ENCODE peak calls at places on chromosomes 1 and 21, in seven cellular contexts. V, P, E, A, L, M and Y are unnamed samples.

GRCh38 chr21:45200596-45201296 is 86.9 kb downstream of the POFUT2 start:
- DNase-seq in V (no peak), P (no peak), E (no peak), A (no peak), L (no peak), M (no peak), Y (no peak)

GRCh38 chr1:247415423-247416361 is at the start of gene NLRP3:
- DNase-seq in V (no peak), P (peak; percentile 62), E (peak; percentile 46), A (peak; percentile 14), L (no peak), M (no peak), Y (no peak)

GRCh38 chr1:87684786-87685185 is 356.1 kb downstream of the LMO4 start:
- DNase-seq in V (no peak), P (no peak), E (no peak), A (peak; percentile 18), L (no peak), M (peak; percentile 79), Y (no peak)

GRCh38 chr1:56081151-56081550 is 498.2 kb downstream of the PLPP3 start:
- DNase-seq in V (no peak), P (peak; percentile 42), E (no peak), A (peak; percentile 46), L (peak; percentile 64), M (peak; percentile 55), Y (no peak)

GRCh38 chr1:219092206-219092605 is 81.5 kb upstream of the LYPLAL1 start:
- DNase-seq in V (no peak), P (no peak), E (no peak), A (no peak), L (no peak), M (peak; percentile 83), Y (no peak)

GRCh38 chr1:244138399-244138798 is 87.3 kb downstream of the ZBTB18 start:
- DNase-seq in V (no peak), P (no peak), E (no peak), A (no peak), L (no peak), M (no peak), Y (no peak)

GRCh38 chr1:25447547-25447946 is 16.9 kb downstream of the MACO1 start:
- DNase-seq in V (no peak), P (no peak), E (no peak), A (no peak), L (no peak), M (peak; percentile 36), Y (peak; percentile 43)

GRCh38 chr1:37096523-37096922 is 62.2 kb upstream of the GRIK3 start:
- DNase-seq in V (peak; percentile 7), P (no peak), E (no peak), A (no peak), L (no peak), M (no peak), Y (peak; percentile 33)

GRCh38 chr1:153233448-153233847 is 16.1 kb downstream of the PRR9 start:
- DNase-seq in V (no peak), P (no peak), E (no peak), A (no peak), L (no peak), M (no peak), Y (no peak)

GRCh38 chr1:38047603-38048146 is 1.1 kb upstream of the POU3F1 start:
- DNase-seq in V (no peak), P (no peak), E (no peak), A (no peak), L (no peak), M (peak; percentile 66), Y (no peak)

GRCh38 chr1:109113787-109114568 is at the start of gene ELAPOR1:
- DNase-seq in V (peak; percentile 34), P (peak; percentile 79), E (peak; percentile 72), A (no peak), L (peak; percentile 46), M (peak; percentile 31), Y (peak; percentile 76)

GRCh38 chr1:204323887-204324286 is 35.8 kb downstream of the PLEKHA6 start:
- DNase-seq in V (no peak), P (no peak), E (no peak), A (peak; percentile 24), L (no peak), M (peak; percentile 77), Y (no peak)

GRCh38 chr1:68975534-68975933 is 478.7 kb upstream of the DEPDC1 start:
- DNase-seq in V (no peak), P (no peak), E (no peak), A (no peak), L (no peak), M (peak; percentile 50), Y (no peak)

GRCh38 chr1:153366261-153366660 is 8.6 kb downstream of the S100A9 start:
- DNase-seq in V (no peak), P (no peak), E (no peak), A (no peak), L (no peak), M (no peak), Y (no peak)

GRCh38 chr1:8458607-8459006 is 140.7 kb downstream of the SLC45A1 start:
- DNase-seq in V (no peak), P (no peak), E (no peak), A (no peak), L (no peak), M (no peak), Y (no peak)

GRCh38 chr1:8461341-8462110 is 143.6 kb downstream of the SLC45A1 start:
- DNase-seq in V (no peak), P (no peak), E (no peak), A (no peak), L (no peak), M (no peak), Y (no peak)

GRCh38 chr1:8460784-8461183 is 142.9 kb downstream of the SLC45A1 start:
- DNase-seq in V (no peak), P (no peak), E (no peak), A (no peak), L (no peak), M (no peak), Y (no peak)

GRCh38 chr1:8457771-8458409 is 140.0 kb downstream of the SLC45A1 start:
- DNase-seq in V (no peak), P (no peak), E (peak; percentile 45), A (no peak), L (no peak), M (no peak), Y (no peak)

DNA sequence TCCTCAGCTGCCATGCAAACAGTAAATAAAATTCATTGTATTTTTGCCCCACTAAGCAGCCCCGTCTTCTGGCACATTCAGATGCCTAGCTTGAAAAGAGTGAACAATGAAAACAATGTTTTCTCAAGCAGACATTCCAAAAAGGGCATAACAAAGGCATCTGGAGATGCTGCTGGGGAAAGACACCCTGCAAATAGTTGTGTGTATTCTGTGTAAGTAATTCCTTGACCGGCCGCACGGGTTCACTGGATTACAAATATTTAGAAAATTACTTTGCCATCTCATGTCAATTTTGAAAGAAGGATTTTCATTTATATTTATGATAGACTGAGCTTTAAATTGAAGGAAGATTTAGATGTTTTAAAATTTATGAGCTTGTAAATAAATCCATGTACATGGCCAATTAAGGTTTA is 142.2 kb downstream of the SLC45A1 start:
- DNase-seq in V (no peak), P (no peak), E (no peak), A (no peak), L (no peak), M (no peak), Y (no peak)
- TF ChIP-seq CTCF in V (no peak), P (no peak), E (no peak), A (peak; percentile 51), L (no peak), M (peak; percentile 27), Y (no peak)

DNA sequence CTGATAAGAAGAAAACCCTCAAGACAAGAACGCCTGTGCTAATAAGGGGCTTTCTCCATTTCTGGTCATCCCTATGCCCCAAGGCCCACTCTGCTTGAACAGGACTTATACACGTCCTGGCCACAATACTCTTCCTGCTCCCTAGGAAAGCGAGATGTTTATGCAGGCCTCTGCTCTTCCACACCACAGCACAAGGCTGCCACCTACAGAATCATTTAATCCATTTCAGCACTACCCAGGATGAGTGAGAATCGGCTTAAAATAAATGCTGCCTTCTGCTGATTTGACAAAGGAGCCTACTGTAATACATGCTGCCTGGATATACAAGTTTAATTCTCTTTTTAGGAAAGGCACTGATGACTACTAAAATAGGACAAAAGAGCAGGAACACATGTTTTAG is 29.4 kb downstream of the FRRS1 start:
- DNase-seq in V (no peak), P (no peak), E (no peak), A (peak; percentile 73), L (no peak), M (peak; percentile 68), Y (no peak)
- TF ChIP-seq CTCF in V (peak; percentile 55), P (peak; percentile 39), E (no peak), A (peak; percentile 71), L (peak; percentile 23), M (peak; percentile 61), Y (no peak)

GRCh38 chr1:181476581-181476980 is 6.7 kb upstream of the CACNA1E start:
- DNase-seq in V (no peak), P (no peak), E (no peak), A (no peak), L (no peak), M (no peak), Y (no peak)
- TF ChIP-seq CTCF in V (no peak), P (no peak), E (no peak), A (no peak), L (no peak), M (no peak), Y (no peak)

GRCh38 chr1:24286246-24287010 is 32.7 kb upstream of the GRHL3 start:
- DNase-seq in V (no peak), P (no peak), E (no peak), A (no peak), L (no peak), M (no peak), Y (no peak)
- TF ChIP-seq CTCF in V (no peak), P (no peak), E (no peak), A (no peak), L (no peak), M (no peak), Y (no peak)

GRCh38 chr1:58155418-58156123 is 391.0 kb downstream of the OMA1 start:
- DNase-seq in V (peak; percentile 34), P (no peak), E (no peak), A (no peak), L (no peak), M (no peak), Y (no peak)
- TF ChIP-seq CTCF in V (peak; percentile 62), P (peak; percentile 37), E (no peak), A (peak; percentile 50), L (no peak), M (peak; percentile 42), Y (peak; percentile 15)

DNA sequence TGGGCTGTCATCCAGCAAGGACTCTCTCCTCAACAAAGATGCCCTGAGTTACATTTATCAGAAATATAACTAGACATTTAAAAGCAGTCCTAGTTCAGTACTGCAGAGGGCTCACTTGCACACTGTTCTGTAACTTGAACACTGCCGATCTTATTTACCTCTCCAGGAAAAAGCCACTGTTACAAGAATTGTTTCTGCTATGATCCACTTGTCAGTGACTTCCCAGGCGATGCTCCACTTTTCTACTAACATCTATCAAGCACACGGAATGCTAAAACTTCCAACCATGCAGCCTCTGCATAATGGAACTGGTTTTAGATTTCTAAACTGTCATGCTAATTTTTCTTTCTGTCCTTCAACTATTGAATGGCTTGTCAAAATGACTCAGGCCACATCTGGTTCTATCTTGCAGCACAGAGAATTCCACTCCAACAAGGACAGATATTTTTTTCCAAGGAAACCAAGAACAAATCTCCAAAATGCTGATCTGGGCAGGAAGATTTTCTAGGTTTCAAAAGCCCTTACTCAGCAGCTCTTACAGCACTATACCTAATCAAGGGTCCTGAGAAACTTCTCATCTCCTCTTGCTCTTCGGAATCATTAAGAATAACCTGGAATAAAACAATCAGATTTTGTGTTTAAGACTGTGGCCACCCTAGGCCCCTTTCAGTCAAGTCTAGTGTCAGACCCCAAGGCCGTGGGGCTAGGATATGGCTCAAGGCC is 9.9 kb downstream of the SEC16B start:
- DNase-seq in V (no peak), P (no peak), E (no peak), A (peak; percentile 40), L (no peak), M (peak; percentile 35), Y (no peak)
- TF ChIP-seq CTCF in V (peak; percentile 62), P (no peak), E (no peak), A (peak; percentile 59), L (no peak), M (peak; percentile 62), Y (no peak)